ENCODE peak calls at places on chromosome 19, in nine cellular contexts. H, P, F, N, I, Y, J, M and S are unnamed samples.

GRCh38 chr19:42352216-42352892 is 26.9 kb downstream of the MEGF8 start:
- DNase-seq in H (no peak), P (peak), F (no peak), N (peak), I (no peak), Y (no peak), J (no peak), M (no peak), S (no peak)

GRCh38 chr19:35357867-35358573 is at the start of gene FFAR3:
- DNase-seq in H (peak), P (peak), F (no peak), N (peak), I (no peak), Y (peak), J (no peak), M (no peak), S (no peak)

GRCh38 chr19:34393031-34393430 is 11.2 kb upstream of the PDCD2L start:
- DNase-seq in H (no peak), P (no peak), F (no peak), N (no peak), I (no peak), Y (no peak), J (no peak), M (no peak), S (no peak)

GRCh38 chr19:3785938-3786824 is at the start of gene MATK:
- DNase-seq in H (no peak), P (no peak), F (no peak), N (no peak), I (no peak), Y (no peak), J (peak), M (no peak), S (peak)

GRCh38 chr19:35081201-35081600 is 34.4 kb upstream of the FXYD3 start:
- DNase-seq in H (no peak), P (no peak), F (no peak), N (no peak), I (no peak), Y (no peak), J (no peak), M (no peak), S (no peak)

GRCh38 chr19:2270157-2270571 is 11.8 kb downstream of the PEAK3 start:
- DNase-seq in H (peak), P (peak), F (no peak), N (no peak), I (no peak), Y (no peak), J (peak), M (peak), S (no peak)

GRCh38 chr19:56269348-56269747 is 3.2 kb upstream of the EDDM13 start:
- DNase-seq in H (no peak), P (no peak), F (no peak), N (no peak), I (no peak), Y (no peak), J (no peak), M (no peak), S (peak)

GRCh38 chr19:51467864-51468544 is 9.8 kb upstream of the SIGLEC8 start:
- DNase-seq in H (no peak), P (no peak), F (no peak), N (no peak), I (no peak), Y (no peak), J (no peak), M (no peak), S (no peak)

GRCh38 chr19:42353341-42354015 is 28.0 kb downstream of the MEGF8 start:
- DNase-seq in H (no peak), P (no peak), F (no peak), N (no peak), I (no peak), Y (no peak), J (no peak), M (no peak), S (no peak)

GRCh38 chr19:2567996-2568395 is 92.1 kb downstream of the GADD45B start:
- DNase-seq in H (no peak), P (no peak), F (no peak), N (no peak), I (no peak), Y (no peak), J (no peak), M (no peak), S (no peak)

GRCh38 chr19:56759531-56759930 is 81.0 kb downstream of the PEG3 start:
- DNase-seq in H (no peak), P (no peak), F (no peak), N (no peak), I (no peak), Y (no peak), J (no peak), M (no peak), S (no peak)

GRCh38 chr19:56324425-56324824 is 9.8 kb upstream of the ZSCAN5A start:
- DNase-seq in H (no peak), P (no peak), F (no peak), N (no peak), I (no peak), Y (no peak), J (no peak), M (no peak), S (no peak)

GRCh38 chr19:13102666-13103584 is at the start of gene LYL1:
- DNase-seq in H (peak), P (peak), F (peak), N (peak), I (no peak), Y (peak), J (peak), M (peak), S (no peak)

GRCh38 chr19:13103961-13104847 is 1.5 kb upstream of the LYL1 start:
- DNase-seq in H (peak), P (no peak), F (peak), N (no peak), I (no peak), Y (peak), J (peak), M (peak), S (peak)

GRCh38 chr19:13102416-13102665 is 317 bp downstream of the LYL1 start:
- DNase-seq in H (no peak), P (no peak), F (no peak), N (no peak), I (no peak), Y (no peak), J (no peak), M (no peak), S (no peak)

GRCh38 chr19:13103585-13103923 is 896 bp upstream of the LYL1 start:
- DNase-seq in H (no peak), P (no peak), F (no peak), N (no peak), I (no peak), Y (no peak), J (no peak), M (no peak), S (no peak)

GRCh38 chr19:13104848-13105646 is 2.4 kb upstream of the LYL1 start:
- DNase-seq in H (no peak), P (no peak), F (no peak), N (no peak), I (no peak), Y (no peak), J (peak), M (no peak), S (no peak)
- TF ChIP-seq CTCF in H (no peak), P (no peak), F (peak), N (no peak), I (no peak), Y (no peak), J (no peak), M (no peak), S (no peak)

GRCh38 chr19:13004273-13004672 is 9.0 kb downstream of the NFIX start:
- DNase-seq in H (no peak), P (no peak), F (no peak), N (no peak), I (no peak), Y (no peak), J (no peak), M (no peak), S (no peak)

GRCh38 chr19:13001166-13001501 is 5.9 kb downstream of the NFIX start:
- DNase-seq in H (no peak), P (no peak), F (no peak), N (no peak), I (no peak), Y (no peak), J (no peak), M (no peak), S (no peak)

GRCh38 chr19:13002970-13003540 is 7.8 kb downstream of the NFIX start:
- DNase-seq in H (no peak), P (no peak), F (no peak), N (no peak), I (no peak), Y (no peak), J (no peak), M (no peak), S (no peak)

GRCh38 chr19:13001502-13002388 is 6.5 kb downstream of the NFIX start:
- DNase-seq in H (peak), P (peak), F (no peak), N (peak), I (no peak), Y (peak), J (peak), M (peak), S (no peak)

DNA sequence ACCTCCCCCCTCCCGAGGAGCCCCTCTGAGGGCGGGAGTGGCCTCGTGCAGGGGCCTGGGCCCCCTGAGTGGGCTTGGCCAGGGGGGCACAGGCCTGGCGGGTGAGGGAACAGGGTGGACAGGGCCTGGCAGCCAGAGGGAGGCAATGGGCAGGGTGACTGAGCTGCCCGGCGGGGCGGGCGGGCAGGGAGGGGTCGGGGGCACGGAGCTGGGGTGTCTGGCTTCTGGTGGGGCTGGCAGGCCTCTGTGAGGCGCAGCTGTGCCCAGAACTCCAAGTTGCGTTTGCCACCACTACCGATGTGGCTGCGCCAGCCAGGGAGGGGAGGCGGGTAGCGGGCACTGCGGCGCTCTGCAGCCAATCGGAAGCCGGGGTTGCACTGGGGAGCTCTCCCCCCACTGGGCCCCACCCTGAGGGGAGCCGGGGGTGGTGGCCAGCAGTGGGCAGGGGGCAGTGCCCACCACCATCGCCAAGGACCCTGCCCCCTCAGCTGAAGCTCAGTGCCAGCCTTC is 7.2 kb downstream of the NFIX start:
- DNase-seq in H (peak), P (no peak), F (no peak), N (no peak), I (no peak), Y (no peak), J (no peak), M (no peak), S (no peak)
- TF ChIP-seq CTCF in H (no peak), P (no peak), F (no peak), N (no peak), I (peak), Y (no peak), J (no peak), M (no peak), S (no peak)

GRCh38 chr19:29671393-29672076 is 6.3 kb downstream of the PLEKHF1 start:
- DNase-seq in H (peak), P (peak), F (no peak), N (peak), I (no peak), Y (no peak), J (peak), M (peak), S (no peak)
- TF ChIP-seq CTCF in H (peak), P (peak), F (no peak), N (peak), I (no peak), Y (no peak), J (peak), M (no peak), S (no peak)

DNA sequence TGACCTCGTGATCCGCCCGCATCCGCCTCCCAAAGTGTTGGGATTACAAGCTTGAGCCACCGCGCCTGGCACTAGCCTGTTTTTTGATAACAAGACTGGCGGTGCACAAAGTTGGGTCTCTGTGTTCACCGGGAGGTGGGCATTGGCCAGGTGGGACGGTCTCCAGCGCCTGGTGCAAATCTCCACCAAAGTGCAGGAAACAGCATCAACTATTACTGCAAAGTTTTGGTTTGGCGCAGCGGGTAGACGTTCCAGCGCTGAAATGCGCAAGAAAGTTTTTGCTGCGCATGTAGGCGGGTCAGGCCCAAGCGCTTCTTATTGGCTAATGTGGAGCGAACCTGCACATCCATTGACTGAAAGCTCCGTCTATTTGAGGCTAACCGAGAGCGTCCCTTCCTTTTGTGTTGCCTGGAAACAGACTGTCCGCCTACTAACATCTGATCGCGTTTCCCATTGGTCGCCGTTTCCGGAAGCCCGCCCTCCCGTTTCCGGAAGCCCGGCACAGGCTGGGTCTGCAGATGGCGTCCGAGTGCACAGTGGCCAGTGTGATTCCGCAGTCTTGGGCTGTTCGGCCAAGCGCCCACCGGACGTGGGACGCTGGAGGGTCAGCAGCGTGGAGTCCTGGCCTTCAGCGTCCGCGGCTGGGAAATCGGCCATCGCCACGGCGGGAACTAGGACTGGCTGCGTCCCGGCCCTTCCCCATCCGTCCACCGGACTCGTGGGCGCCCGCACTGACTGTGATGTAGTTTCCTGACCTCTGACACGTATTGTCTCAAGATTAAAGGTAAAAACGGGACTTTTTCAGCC is 53.3 kb upstream of the ZNF527 start:
- DNase-seq in H (peak), P (peak), F (peak), N (peak), I (peak), Y (peak), J (peak), M (peak), S (peak)
- TF ChIP-seq CTCF in H (peak), P (peak), F (no peak), N (peak), I (peak), Y (no peak), J (peak), M (peak), S (peak)

GRCh38 chr19:10070730-10071446 is 15.2 kb upstream of the SHFL start:
- DNase-seq in H (peak), P (no peak), F (no peak), N (no peak), I (no peak), Y (no peak), J (peak), M (no peak), S (no peak)

GRCh38 chr19:10078329-10078728 is 7.8 kb upstream of the SHFL start:
- DNase-seq in H (no peak), P (no peak), F (no peak), N (no peak), I (no peak), Y (no peak), J (no peak), M (no peak), S (no peak)

GRCh38 chr19:10079031-10079453 is 7.1 kb upstream of the SHFL start:
- DNase-seq in H (no peak), P (no peak), F (no peak), N (no peak), I (no peak), Y (no peak), J (no peak), M (no peak), S (no peak)

GRCh38 chr19:10076535-10076934 is 9.6 kb upstream of the SHFL start:
- DNase-seq in H (no peak), P (no peak), F (no peak), N (no peak), I (no peak), Y (no peak), J (no peak), M (no peak), S (no peak)

DNA sequence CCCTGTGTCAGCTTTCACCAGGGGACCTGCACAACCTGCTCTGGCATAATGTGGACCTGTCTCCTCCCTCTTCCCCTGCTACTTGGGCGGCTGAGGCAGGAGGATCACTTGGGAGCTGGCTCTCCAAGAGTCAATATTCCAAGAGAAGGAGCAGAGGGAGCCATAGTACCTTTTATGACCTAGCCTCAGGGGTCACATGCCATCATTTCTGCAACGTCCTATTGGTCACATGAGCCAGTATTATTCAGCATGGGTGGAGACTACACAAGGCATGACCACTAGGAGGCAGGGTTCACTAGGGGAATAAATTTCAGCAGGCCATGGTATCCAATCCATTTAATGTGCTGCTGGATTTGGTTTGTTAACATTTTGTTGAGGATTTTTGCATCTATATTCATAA is 12.0 kb upstream of the SHFL start:
- DNase-seq in H (no peak), P (peak), F (no peak), N (peak), I (no peak), Y (no peak), J (no peak), M (no peak), S (no peak)
- TF ChIP-seq CTCF in H (peak), P (peak), F (peak), N (peak), I (peak), Y (no peak), J (no peak), M (peak), S (peak)

GRCh38 chr19:30255783-30256509 is 116.2 kb upstream of the ZNF536 start:
- DNase-seq in H (no peak), P (no peak), F (peak), N (no peak), I (no peak), Y (no peak), J (no peak), M (no peak), S (no peak)
- TF ChIP-seq CTCF in H (no peak), P (no peak), F (no peak), N (no peak), I (no peak), Y (no peak), J (no peak), M (no peak), S (no peak)

GRCh38 chr19:14073232-14073924 is 792 bp downstream of the MISP3 start:
- DNase-seq in H (peak), P (peak), F (peak), N (peak), I (no peak), Y (peak), J (peak), M (peak), S (no peak)

GRCh38 chr19:14070268-14071050 is 2.1 kb upstream of the MISP3 start:
- DNase-seq in H (no peak), P (no peak), F (no peak), N (no peak), I (no peak), Y (peak), J (no peak), M (no peak), S (no peak)

GRCh38 chr19:14073925-14074838 is 1.6 kb downstream of the MISP3 start:
- DNase-seq in H (no peak), P (no peak), F (peak), N (no peak), I (no peak), Y (peak), J (peak), M (no peak), S (no peak)

GRCh38 chr19:14078406-14078805 is 5.8 kb downstream of the MISP3 start:
- DNase-seq in H (no peak), P (peak), F (no peak), N (no peak), I (no peak), Y (no peak), J (no peak), M (no peak), S (no peak)

GRCh38 chr19:14072535-14073231 is at the start of gene MISP3:
- DNase-seq in H (peak), P (peak), F (peak), N (no peak), I (no peak), Y (no peak), J (peak), M (peak), S (no peak)
- TF ChIP-seq CTCF in H (no peak), P (no peak), F (no peak), N (no peak), I (no peak), Y (no peak), J (no peak), M (no peak), S (no peak)

GRCh38 chr19:45010306-45010705 is 9.0 kb downstream of the RELB start:
- DNase-seq in H (no peak), P (no peak), F (no peak), N (no peak), I (no peak), Y (no peak), J (no peak), M (no peak), S (no peak)

GRCh38 chr19:45008554-45008953 is 7.3 kb downstream of the RELB start:
- DNase-seq in H (no peak), P (no peak), F (peak), N (no peak), I (no peak), Y (no peak), J (no peak), M (no peak), S (no peak)

GRCh38 chr19:45009625-45010255 is 8.5 kb downstream of the RELB start:
- DNase-seq in H (no peak), P (no peak), F (no peak), N (no peak), I (no peak), Y (no peak), J (no peak), M (no peak), S (no peak)

GRCh38 chr19:45016388-45017314 is 15.4 kb downstream of the RELB start:
- DNase-seq in H (peak), P (peak), F (peak), N (peak), I (peak), Y (peak), J (no peak), M (peak), S (peak)

GRCh38 chr19:45011959-45012358 is 10.7 kb downstream of the RELB start:
- DNase-seq in H (no peak), P (no peak), F (no peak), N (no peak), I (no peak), Y (no peak), J (peak), M (no peak), S (no peak)
- TF ChIP-seq CTCF in H (no peak), P (no peak), F (no peak), N (no peak), I (no peak), Y (no peak), J (no peak), M (no peak), S (no peak)